ENCODE peak calls at places on chromosome 14, in seven cellular contexts. D is naive thymus-derived CD4-positive, alpha-beta T cell; R is mesendoderm; P is BE2C; H is uterus; K is ovary; U is tibial nerve. C is an unnamed sample.

GRCh38 chr14:96693986-96694385 is 103.2 kb upstream of the VRK1 start:
- DNase-seq in D (no peak), U (no peak), P (no peak), R (peak; percentile 82), H (no peak), K (no peak), C (no peak)

GRCh38 chr14:29558516-29558915 is 369.1 kb downstream of the PRKD1 start:
- DNase-seq in K (no peak), U (no peak), H (no peak), R (no peak), D (no peak), P (no peak), C (no peak)

GRCh38 chr14:65852689-65853088 is 440.2 kb downstream of the FUT8 start:
- DNase-seq in D (no peak), U (no peak), H (no peak), R (no peak), P (no peak), K (no peak), C (no peak)

GRCh38 chr14:96251656-96252155 is 4.3 kb upstream of the BDKRB1 start:
- DNase-seq in R (no peak), P (no peak), H (no peak), K (no peak), U (no peak), D (no peak), C (no peak)

GRCh38 chr14:68174446-68174845 is 354.9 kb downstream of the RAD51B start:
- DNase-seq in R (no peak), K (no peak), U (no peak), H (no peak), P (no peak), D (no peak), C (no peak)

GRCh38 chr14:60590907-60591510 is 58.3 kb downstream of the SIX1 start:
- DNase-seq in K (no peak), H (no peak), P (no peak), U (no peak), R (peak; percentile 62), D (no peak), C (no peak)

GRCh38 chr14:98369344-98369743 is 902.7 kb downstream of the BCL11B start:
- DNase-seq in U (no peak), K (no peak), H (no peak), P (no peak), D (no peak), R (no peak), C (no peak)

GRCh38 chr14:78450945-78451344 is 280.8 kb downstream of the NRXN3 start:
- DNase-seq in P (no peak), H (no peak), D (no peak), U (no peak), K (no peak), R (no peak), C (no peak)

GRCh38 chr14:96056509-96057422 is 17.6 kb downstream of the C14orf132 start:
- DNase-seq in H (no peak), K (no peak), D (no peak), R (peak; percentile 26), P (no peak), U (no peak), C (no peak)

GRCh38 chr14:90193925-90194324 is 62.4 kb upstream of the PSMC1 start:
- DNase-seq in D (no peak), P (peak; percentile 27), R (peak; percentile 63), H (no peak), U (no peak), K (no peak), C (no peak)

GRCh38 chr14:81829447-81829846 is 295.8 kb upstream of the SEL1L start:
- DNase-seq in P (peak; percentile 6), K (no peak), D (no peak), H (no peak), U (no peak), R (no peak), C (no peak)

GRCh38 chr14:105203057-105203494 is 22.0 kb upstream of the NUDT14 start:
- DNase-seq in P (peak; percentile 86), R (peak; percentile 51), K (peak; percentile 79), H (peak; percentile 69), D (peak; percentile 30), U (peak; percentile 67), C (peak; percentile 82)

GRCh38 chr14:105889666-105890473 is 363.5 kb downstream of the TMEM121 start:
- DNase-seq in P (peak; percentile 83), U (peak; percentile 9), K (peak; percentile 1), H (peak; percentile 4), R (no peak), D (no peak), C (peak; percentile 20)

GRCh38 chr14:79144891-79145290 is 974.7 kb downstream of the NRXN3 start:
- DNase-seq in H (no peak), R (no peak), D (no peak), K (no peak), U (no peak), P (no peak), C (no peak)

GRCh38 chr14:102544034-102544744 is 34.6 kb upstream of the ANKRD9 start:
- DNase-seq in R (peak; percentile 48), H (no peak), P (no peak), K (no peak), D (no peak), U (no peak), C (no peak)

GRCh38 chr14:93049295-93049694 is 66.4 kb downstream of the ITPK1 start:
- DNase-seq in R (no peak), H (no peak), U (no peak), K (no peak), D (no peak), P (no peak), C (no peak)

GRCh38 chr14:94342334-94342934 is 19.3 kb upstream of the SERPINA6 start:
- DNase-seq in R (no peak), P (no peak), U (peak; percentile 76), H (peak; percentile 76), K (no peak), D (no peak), C (peak; percentile 94)

GRCh38 chr14:70666364-70666691 is 24.6 kb downstream of the TTC9 start:
- DNase-seq in H (no peak), K (no peak), R (no peak), P (no peak), D (no peak), U (no peak), C (no peak)

GRCh38 chr14:70672328-70672675 is 30.6 kb downstream of the TTC9 start:
- DNase-seq in U (no peak), P (no peak), H (no peak), K (no peak), R (no peak), D (no peak), C (no peak)

GRCh38 chr14:70670992-70671651 is 29.4 kb downstream of the TTC9 start:
- DNase-seq in D (no peak), U (no peak), K (no peak), H (no peak), R (no peak), P (no peak), C (no peak)

GRCh38 chr14:70677324-70677723 is 35.6 kb downstream of the TTC9 start:
- DNase-seq in R (no peak), D (no peak), H (no peak), U (no peak), P (no peak), K (no peak), C (no peak)

DNA sequence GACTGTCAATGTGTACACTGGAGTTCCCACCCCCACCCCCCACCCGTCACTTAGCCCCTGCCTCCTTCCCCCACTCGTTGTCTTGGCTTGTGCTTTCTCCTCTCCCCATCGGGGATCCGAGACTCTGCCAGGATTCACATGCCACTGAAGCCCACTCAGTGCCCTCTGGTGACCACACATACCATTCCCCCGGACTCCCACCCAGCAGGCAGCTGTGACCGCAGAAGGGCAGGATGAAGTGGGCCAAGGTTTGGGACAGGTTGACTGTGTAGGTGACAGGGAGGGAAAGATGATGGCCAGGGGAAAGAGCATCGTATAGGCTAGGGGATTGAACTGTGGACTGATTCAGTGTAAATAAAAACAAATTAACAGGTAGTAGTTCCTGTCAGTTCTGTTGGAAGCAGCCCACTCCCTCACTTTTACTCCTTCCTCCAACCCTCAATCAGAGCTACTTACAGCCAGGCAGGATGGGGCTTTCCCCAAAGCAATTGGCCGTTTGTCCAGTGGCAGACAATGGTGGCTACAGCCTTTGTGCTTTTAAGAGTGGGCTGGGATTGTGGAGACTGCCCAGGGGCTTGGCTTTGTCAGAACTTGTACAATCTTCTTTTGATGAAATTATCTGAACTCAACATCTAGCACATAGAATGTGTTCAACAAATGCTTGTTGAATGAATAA is 30.1 kb downstream of the TTC9 start:
- DNase-seq in U (no peak), P (no peak), H (no peak), D (no peak), R (no peak), K (no peak), C (no peak)
- H3K4me3 ChIP-seq in U (no peak overlapping the region), P (no peak overlapping the region), H (no peak overlapping the region), D (no peak overlapping the region), R (no peak overlapping the region), K (no peak overlapping the region), C (no peak overlapping the region)

GRCh38 chr14:104138891-104139459 is 588 bp downstream of the KIF26A start:
- DNase-seq in R (no peak), D (no peak), K (peak; percentile 37), H (no peak), P (no peak), U (no peak), C (peak; percentile 70)
- H3K4me1 ChIP-seq in R (peaks cover 3% of the 10 kb centered on the region), D (no peaks in the 10 kb centered on the region), K (peaks cover 17% of the 10 kb centered on the region), H (peaks cover 24% of the 10 kb centered on the region), P (peaks cover 20% of the 10 kb centered on the region), U (peaks cover 21% of the 10 kb centered on the region), C (no peaks in the 10 kb centered on the region)

DNA sequence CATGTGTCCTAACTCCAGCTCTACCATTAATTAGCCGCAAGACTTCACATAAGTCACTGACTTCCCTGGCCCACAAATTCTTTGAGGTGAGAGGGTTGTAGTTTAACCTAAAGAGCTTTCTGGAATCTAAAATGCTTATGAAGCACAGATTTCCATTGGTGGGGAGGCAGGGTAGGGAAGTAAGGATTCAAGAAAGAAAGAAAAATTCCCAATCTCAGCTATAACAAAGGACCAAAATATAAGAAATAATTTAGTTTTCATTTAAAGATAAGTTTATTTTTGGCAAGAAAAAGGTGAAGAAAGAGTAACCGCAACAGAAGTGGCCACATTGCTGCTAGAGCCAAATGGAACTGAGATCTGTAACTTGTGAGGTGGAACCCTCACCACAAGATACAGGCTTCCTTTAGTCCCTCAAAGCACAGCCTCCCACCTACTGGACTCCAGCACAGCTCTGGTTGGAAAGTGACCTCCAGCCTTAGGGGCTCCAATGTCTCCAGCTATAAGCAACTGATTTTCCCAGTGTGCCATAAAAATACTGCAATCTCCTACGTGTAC is 23.6 kb downstream of the DAD1 start:
- DNase-seq in D (no peak), P (no peak), R (no peak), H (no peak), K (no peak), U (no peak), C (no peak)
- H3K4me3 ChIP-seq in D (peak overlapping the region; percentile 48), P (no peak overlapping the region), R (no peak overlapping the region), H (no peak overlapping the region), K (no peak overlapping the region), U (no peak overlapping the region), C (no peak overlapping the region)

DNA sequence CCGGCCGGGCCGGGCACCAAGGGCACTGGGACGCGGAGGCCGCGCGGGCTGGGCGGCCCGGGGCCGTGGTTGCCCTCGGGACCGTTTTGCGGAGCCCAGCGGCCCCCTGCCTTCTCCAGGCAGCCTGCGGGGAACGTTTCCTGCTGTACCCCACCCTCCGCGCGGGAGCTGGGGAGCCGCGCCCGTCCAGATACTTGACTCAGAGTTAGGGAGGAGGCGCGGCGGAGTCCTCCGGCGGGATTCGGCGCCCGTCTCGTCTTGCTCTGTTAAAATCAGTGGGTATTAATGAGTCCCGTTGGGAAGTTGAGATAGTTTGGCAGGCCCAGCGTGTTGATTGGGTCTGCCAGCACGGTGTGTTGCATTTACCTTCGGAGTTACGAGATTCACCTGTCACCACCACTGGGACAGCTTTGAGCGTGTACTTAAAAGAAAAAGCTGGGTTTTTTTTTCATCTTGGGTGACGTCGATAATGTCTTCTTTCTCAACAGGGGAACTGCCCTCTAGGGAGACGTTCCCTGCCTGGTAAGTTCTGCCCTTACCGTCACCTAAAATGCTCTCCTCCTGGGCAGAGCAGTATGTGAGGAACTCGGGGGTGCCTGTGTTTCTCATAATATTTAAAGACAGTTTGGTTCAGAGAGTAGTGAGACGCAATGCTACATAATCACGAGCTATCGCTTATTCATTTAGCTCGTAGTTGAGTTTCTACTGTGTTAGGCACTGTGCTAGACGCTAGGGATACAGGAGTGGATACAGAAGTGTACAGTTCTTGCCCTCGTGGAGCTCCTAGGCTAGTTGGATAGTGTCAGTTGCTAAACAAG is 596 bp downstream of the DLST start:
- DNase-seq in K (peak; percentile 42), D (peak; percentile 73), R (peak; percentile 51), U (no peak), H (no peak), P (peak; percentile 30), C (peak; percentile 84)
- H3K4me1 ChIP-seq in K (peaks cover 12% of the 10 kb centered on the region), D (peaks cover 30% of the 10 kb centered on the region), R (peaks cover 10% of the 10 kb centered on the region), U (peaks cover 42% of the 10 kb centered on the region), H (peaks cover 9% of the 10 kb centered on the region), P (no peaks in the 10 kb centered on the region), C (peaks cover 9% of the 10 kb centered on the region)

C was measured in aorta.